ENCODE peak calls at places on chromosomes 12 and 14, in eight cellular contexts. O is NCI-H1092 treated with DMSO at 0.1 percent for 48 hours, N is SHP77, I is pons, Q is occipital lobe, B is WTC11, P is M059J, K is A673. J is an unnamed sample.

GRCh38 chr12:18250313-18250916 is 10.9 kb upstream of the PIK3C2G start:
- DNase-seq in O (peak), N (peak), I (peak), Q (no peak), B (no peak), P (peak), K (peak), J (peak)

GRCh38 chr14:74413622-74414021 is 12.4 kb downstream of the SYNDIG1L start:
- DNase-seq in O (no peak), N (no peak), I (no peak), Q (no peak), B (no peak), P (no peak), K (no peak), J (no peak)

GRCh38 chr14:103308717-103309616 is 25.1 kb upstream of the EIF5 start:
- DNase-seq in O (no peak), N (no peak), I (no peak), Q (no peak), B (no peak), P (no peak), K (peak), J (no peak)

GRCh38 chr14:89351364-89351957 is 65.6 kb downstream of the FOXN3 start:
- DNase-seq in O (peak), N (peak), I (no peak), Q (no peak), B (peak), P (peak), K (peak), J (no peak)

GRCh38 chr12:15336772-15337553 is 14.7 kb downstream of the PTPRO start:
- DNase-seq in O (no peak), N (no peak), I (no peak), Q (no peak), B (no peak), P (peak), K (peak), J (no peak)

GRCh38 chr12:127773520-127773919 is 493.4 kb upstream of the TMEM132C start:
- DNase-seq in O (peak), N (peak), I (no peak), Q (no peak), B (peak), P (peak), K (no peak), J (peak)

GRCh38 chr12:74349925-74350324 is 187.7 kb upstream of the ATXN7L3B start:
- DNase-seq in O (no peak), N (no peak), I (no peak), Q (no peak), B (no peak), P (peak), K (peak), J (no peak)

GRCh38 chr14:102159841-102160240 is 20.1 kb downstream of the WDR20 start:
- DNase-seq in O (no peak), N (no peak), I (no peak), Q (no peak), B (no peak), P (no peak), K (no peak), J (no peak)

GRCh38 chr12:106249411-106250135 is 1.8 kb upstream of the CKAP4 start:
- DNase-seq in O (no peak), N (no peak), I (no peak), Q (no peak), B (no peak), P (no peak), K (no peak), J (no peak)

GRCh38 chr12:92185052-92185451 is 39.4 kb upstream of the BTG1 start:
- DNase-seq in O (no peak), N (no peak), I (peak), Q (no peak), B (no peak), P (no peak), K (no peak), J (peak)

GRCh38 chr12:94289551-94290312 is 141.4 kb downstream of the PLXNC1 start:
- DNase-seq in O (no peak), N (no peak), I (no peak), Q (no peak), B (no peak), P (peak), K (peak), J (peak)

GRCh38 chr14:51825926-51826325 is 34.5 kb upstream of the GNG2 start:
- DNase-seq in O (no peak), N (no peak), I (no peak), Q (no peak), B (no peak), P (no peak), K (no peak), J (no peak)

GRCh38 chr14:61403411-61403810 is 82.0 kb downstream of the PRKCH start:
- DNase-seq in O (no peak), N (no peak), I (no peak), Q (no peak), B (no peak), P (no peak), K (no peak), J (no peak)

GRCh38 chr12:2615665-2616387 is 178.9 kb upstream of the FKBP4 start:
- DNase-seq in O (no peak), N (no peak), I (no peak), Q (no peak), B (peak), P (no peak), K (no peak), J (no peak)

GRCh38 chr12:111578276-111578970 is 20.7 kb downstream of the ATXN2 start:
- DNase-seq in O (no peak), N (no peak), I (no peak), Q (no peak), B (no peak), P (peak), K (no peak), J (no peak)

GRCh38 chr12:93748672-93749403 is 71.7 kb downstream of the CRADD start:
- DNase-seq in O (no peak), N (no peak), I (no peak), Q (no peak), B (no peak), P (no peak), K (no peak), J (no peak)

GRCh38 chr14:65492277-65492676 is 79.7 kb downstream of the FUT8 start:
- DNase-seq in O (no peak), N (no peak), I (no peak), Q (no peak), B (no peak), P (no peak), K (no peak), J (no peak)

GRCh38 chr14:37585101-37585479 is 10.0 kb downstream of the FOXA1 start:
- DNase-seq in O (peak), N (no peak), I (no peak), Q (no peak), B (peak), P (no peak), K (no peak), J (no peak)

GRCh38 chr12:58105225-58106119 is 164.1 kb downstream of the ATP23 start:
- DNase-seq in O (no peak), N (no peak), I (no peak), Q (no peak), B (no peak), P (peak), K (no peak), J (no peak)